ENCODE peak calls at places on chromosomes 2 and 18, in four cellular contexts. L is A549, M is body of pancreas, W is left ventricle myocardium inferior. R is an unnamed sample.

GRCh38 chr2:119837759-119838158 is 78.0 kb downstream of the PTPN4 start:
- DNase-seq in L (no peak), M (no peak), W (no peak), R (no peak)

GRCh38 chr18:69444221-69444620 is 43.5 kb downstream of the DOK6 start:
- DNase-seq in L (no peak), M (no peak), W (no peak), R (no peak)

GRCh38 chr2:191314697-191315364 is 69.6 kb downstream of the MYO1B start:
- DNase-seq in L (no peak), M (no peak), W (no peak), R (no peak)

GRCh38 chr18:49647496-49648168 is 85.8 kb downstream of the LIPG start:
- DNase-seq in L (no peak), M (no peak), W (no peak), R (no peak)

GRCh38 chr2:229235136-229235914 is 35.8 kb downstream of the PID1 start:
- DNase-seq in L (no peak), M (no peak), W (no peak), R (no peak)

GRCh38 chr2:86046985-86047384 is 58.7 kb downstream of the POLR1A start:
- DNase-seq in L (no peak), M (no peak), W (no peak), R (no peak)

GRCh38 chr2:62904344-62904743 is 146.3 kb upstream of the OTX1 start:
- DNase-seq in L (no peak), M (no peak), W (no peak), R (no peak)

GRCh38 chr2:43482974-43483373 is 112.9 kb downstream of the THADA start:
- DNase-seq in L (peak; percentile 20), M (no peak), W (no peak), R (no peak)

GRCh38 chr2:83142934-83143333 is 1316.1 kb downstream of the SUCLG1 start:
- DNase-seq in L (no peak), M (no peak), W (no peak), R (no peak)

GRCh38 chr2:35989523-35989922 is 366.1 kb upstream of the CRIM1 start:
- DNase-seq in L (peak; percentile 29), M (no peak), W (no peak), R (no peak)

GRCh38 chr2:141728886-141729285 is 401.9 kb downstream of the LRP1B start:
- DNase-seq in L (no peak), M (no peak), W (no peak), R (peak; percentile 73)

GRCh38 chr2:171741189-171741588 is 53.9 kb downstream of the DYNC1I2 start:
- DNase-seq in L (no peak), M (no peak), W (no peak), R (no peak)

DNA sequence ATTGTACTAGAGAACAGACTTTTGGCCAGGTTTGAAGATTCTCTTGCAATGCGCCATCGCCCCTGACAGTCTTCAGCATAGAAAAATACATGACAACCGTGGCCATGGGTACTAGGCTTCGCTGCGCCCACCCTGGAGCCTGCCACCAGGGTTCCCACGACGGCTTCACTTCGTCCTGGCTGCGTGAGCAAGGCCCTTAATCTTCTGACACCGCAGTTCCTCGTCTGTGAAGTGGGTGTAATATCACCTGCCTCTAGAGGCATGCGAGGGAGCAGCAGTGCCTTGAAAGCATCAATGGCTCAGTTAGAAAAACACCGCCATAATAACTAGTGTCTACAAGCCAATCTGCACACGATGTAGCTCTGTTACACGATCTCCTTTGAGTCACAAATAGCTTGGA is 175.2 kb upstream of the HS6ST1 start:
- DNase-seq in L (no peak), M (no peak), W (no peak), R (no peak)
- TF ChIP-seq CTCF in L (no peak), M (no peak), W (no peak), R (no peak)

DNA sequence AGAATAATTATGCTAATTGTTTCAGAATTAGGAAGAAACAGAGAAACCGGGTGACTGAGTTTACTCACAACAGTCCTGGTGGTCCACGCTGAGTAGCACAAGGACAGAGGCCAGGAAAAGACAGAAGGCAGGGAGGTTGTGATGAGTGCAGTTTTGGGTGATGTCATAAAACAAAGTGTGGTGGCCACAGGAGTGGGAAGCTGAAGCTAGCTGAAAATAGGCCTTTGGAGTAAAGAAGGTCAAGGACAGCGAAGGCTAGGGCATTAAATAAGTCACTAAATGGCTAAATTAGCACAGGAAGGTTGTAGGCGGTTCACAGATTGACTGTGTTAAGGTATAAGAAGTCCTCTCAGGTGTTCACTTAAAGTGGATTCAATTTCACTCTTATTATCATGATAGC is 120.9 kb upstream of the TTN start:
- DNase-seq in L (no peak), M (no peak), W (no peak), R (no peak)
- H3K27ac ChIP-seq in L (no peak overlapping the region), M (no peak overlapping the region), W (no peak overlapping the region), R (no peak overlapping the region)

GRCh38 chr2:39531220-39531777 is 94.2 kb upstream of the MAP4K3 start:
- DNase-seq in L (no peak), M (no peak), W (no peak), R (no peak)

GRCh38 chr2:39529836-39530235 is 92.8 kb upstream of the MAP4K3 start:
- DNase-seq in L (no peak), M (no peak), W (no peak), R (no peak)

GRCh38 chr2:39532933-39533332 is 95.8 kb upstream of the MAP4K3 start:
- DNase-seq in L (no peak), M (no peak), W (no peak), R (no peak)

GRCh38 chr2:39528701-39529100 is 91.6 kb upstream of the MAP4K3 start:
- DNase-seq in L (no peak), M (no peak), W (no peak), R (no peak)

DNA sequence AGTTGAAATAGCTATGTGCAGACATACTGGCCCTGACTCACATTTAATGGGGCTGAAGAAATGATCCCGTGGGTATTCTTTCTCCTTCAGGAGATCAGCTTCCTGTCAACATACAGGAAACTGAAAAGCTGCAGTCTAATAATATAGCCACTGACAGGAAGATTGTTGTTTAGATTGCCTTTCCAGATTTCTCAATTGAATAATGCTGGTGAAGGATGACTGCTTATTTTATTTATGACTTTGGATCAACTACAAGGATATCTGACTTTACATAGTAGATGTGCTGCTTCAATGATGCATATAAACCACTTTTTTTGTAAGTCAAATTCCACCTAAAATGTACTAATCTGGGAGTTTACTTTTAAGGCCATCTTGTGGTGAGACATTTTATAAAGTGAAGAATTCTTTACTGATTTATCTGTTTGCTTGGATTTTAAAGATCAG is 93.4 kb upstream of the MAP4K3 start:
- DNase-seq in L (no peak), M (no peak), W (no peak), R (no peak)
- TF ChIP-seq CTCF in L (peak; percentile 31), M (no peak), W (no peak), R (no peak)

GRCh38 chr2:69935011-69935410 is 20.1 kb downstream of the MXD1 start:
- DNase-seq in L (no peak), M (no peak), W (no peak), R (no peak)
- H3K27ac ChIP-seq in L (peak overlapping the region; percentile 72), M (no peak overlapping the region), W (no peak overlapping the region), R (no peak overlapping the region)

GRCh38 chr2:88691339-88692183 is at the start of gene RPIA:
- DNase-seq in L (peak; percentile 99), M (peak; percentile 99), W (peak; percentile 99), R (peak; percentile 98)
- TF ChIP-seq CTCF in L (peak; percentile 61), M (peak; percentile 68), W (peak; percentile 82), R (peak; percentile 74)